ENCODE peak calls at places on chromosome 1, in seven cellular contexts. G is HCT116, S is GM12878, O is endothelial cell of umbilical vein, L is K562, V is H1, Q is HepG2. H is an unnamed sample.

GRCh38 chr1:64074767-64075166 is 128.7 kb upstream of the UBE2U start:
- DNase-seq in Q (no peak), S (no peak), O (no peak), G (no peak), L (no peak), V (no peak), H (no peak)

GRCh38 chr1:34057347-34057746 is 107.7 kb downstream of the CSMD2 start:
- DNase-seq in L (no peak), O (no peak), Q (no peak), S (no peak), G (no peak), V (peak), H (no peak)

GRCh38 chr1:33332357-33332789 is 11.5 kb upstream of the A3GALT2 start:
- DNase-seq in S (no peak), O (no peak), Q (no peak), G (no peak), V (no peak), L (no peak), H (no peak)

GRCh38 chr1:20409971-20410370 is 76.0 kb downstream of the CAMK2N1 start:
- DNase-seq in O (no peak), G (no peak), S (no peak), V (no peak), L (no peak), Q (no peak), H (no peak)

GRCh38 chr1:161817155-161817730 is 51.1 kb downstream of the ATF6 start:
- DNase-seq in O (no peak), Q (no peak), G (no peak), S (no peak), V (no peak), L (no peak), H (no peak)

GRCh38 chr1:161115132-161115711 is 2.6 kb downstream of the PFDN2 start:
- DNase-seq in Q (peak), L (no peak), V (no peak), S (no peak), O (peak), G (peak), H (no peak)

GRCh38 chr1:17909634-17910033 is 154.5 kb downstream of the ACTL8 start:
- DNase-seq in V (peak), S (no peak), Q (no peak), G (no peak), L (peak), O (no peak), H (no peak)

GRCh38 chr1:248844526-248844925 is 6.5 kb downstream of the ZNF672 start:
- DNase-seq in S (no peak), V (no peak), G (no peak), Q (no peak), O (no peak), L (no peak), H (no peak)

GRCh38 chr1:155976913-155977606 is 1.3 kb downstream of the ARHGEF2 start:
- DNase-seq in V (no peak), G (no peak), S (no peak), O (no peak), Q (no peak), L (no peak), H (no peak)

DNA sequence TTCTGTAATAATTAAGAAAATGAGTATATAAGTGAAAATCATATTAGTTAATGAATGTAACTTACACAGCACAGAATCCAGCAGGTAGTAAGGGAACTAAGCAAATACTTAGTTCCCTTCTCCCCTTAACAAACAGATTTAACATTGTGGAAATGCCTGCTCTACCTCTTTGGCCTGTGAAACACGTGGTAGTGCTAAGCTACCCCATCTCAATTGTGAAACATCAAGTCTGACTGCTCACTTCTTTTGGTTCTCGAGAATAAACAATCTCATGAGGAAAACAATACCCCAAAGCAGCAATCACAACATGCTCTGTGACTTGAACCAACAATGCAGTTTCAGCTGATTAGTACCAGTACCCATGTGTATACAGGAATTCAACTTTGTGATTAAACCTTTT is 4.7 kb downstream of the MYSM1 start:
- DNase-seq in S (no peak), G (no peak), V (no peak), Q (no peak), L (no peak), O (no peak), H (no peak)
- H3K9ac ChIP-seq in S (no peak), G (no peak), V (no peak), Q (no peak), L (no peak), O (no peak), H (no peak)

GRCh38 chr1:90850925-90851710 is 134.0 kb upstream of the BARHL2 start:
- DNase-seq in L (peak), Q (peak), V (peak), G (peak), S (no peak), O (peak), H (no peak)
- TF ChIP-seq EZH2 in L (no peak), Q (no peak), V (peak), G (no peak), S (no peak), O (peak), H (no peak)

DNA sequence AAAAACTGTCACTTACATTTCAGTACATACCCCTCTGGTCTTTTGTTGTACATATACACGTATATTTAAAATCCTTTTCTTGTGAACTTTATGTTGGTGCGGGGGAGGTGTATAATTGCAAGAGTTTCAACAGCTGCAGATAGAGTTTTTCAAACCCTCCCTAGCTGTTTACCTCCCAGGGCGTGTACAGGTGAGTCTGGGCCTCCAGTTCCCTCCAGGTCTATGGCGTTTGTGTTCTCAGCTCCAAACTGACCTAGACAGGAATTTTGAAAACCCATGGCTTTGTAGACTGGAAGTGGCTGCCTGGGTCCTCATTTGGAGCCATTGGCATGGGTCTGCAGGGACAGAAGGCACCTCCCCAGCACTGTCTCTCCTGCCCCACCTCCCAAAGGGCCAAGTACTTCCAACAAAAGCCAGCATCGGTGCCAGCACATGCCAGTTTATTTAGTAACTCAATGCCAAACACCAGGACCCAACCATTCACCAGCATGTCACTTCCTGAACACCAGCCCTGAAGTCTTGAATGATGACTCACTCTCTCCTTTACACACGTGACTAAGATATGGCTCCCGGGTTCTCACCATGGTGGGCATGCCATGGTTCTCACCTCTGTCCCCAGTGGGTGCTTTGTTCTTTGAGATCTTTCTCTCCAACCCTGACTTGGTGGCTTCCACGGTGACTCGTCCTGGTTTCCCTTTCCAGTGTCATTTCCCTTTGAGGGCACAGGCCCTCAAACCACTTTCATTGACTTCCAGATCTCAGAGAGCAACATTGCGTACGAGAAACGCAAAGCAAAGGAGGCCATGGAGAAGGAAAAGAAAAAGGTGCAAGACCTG is 57.3 kb upstream of the EFHD2 start:
- DNase-seq in V (no peak), G (peak), Q (peak), S (no peak), O (peak), L (peak), H (no peak)
- TF ChIP-seq POLR2AphosphoS5 in V (no peak), G (peak), Q (no peak), S (no peak), O (peak), L (no peak), H (no peak)

GRCh38 chr1:176820292-176821056 is 344.0 kb downstream of the ASTN1 start:
- DNase-seq in G (no peak), L (no peak), O (no peak), S (no peak), V (no peak), Q (no peak), H (no peak)
- H3K9ac ChIP-seq in G (no peak), L (no peak), O (no peak), S (no peak), V (no peak), Q (no peak), H (no peak)

DNA sequence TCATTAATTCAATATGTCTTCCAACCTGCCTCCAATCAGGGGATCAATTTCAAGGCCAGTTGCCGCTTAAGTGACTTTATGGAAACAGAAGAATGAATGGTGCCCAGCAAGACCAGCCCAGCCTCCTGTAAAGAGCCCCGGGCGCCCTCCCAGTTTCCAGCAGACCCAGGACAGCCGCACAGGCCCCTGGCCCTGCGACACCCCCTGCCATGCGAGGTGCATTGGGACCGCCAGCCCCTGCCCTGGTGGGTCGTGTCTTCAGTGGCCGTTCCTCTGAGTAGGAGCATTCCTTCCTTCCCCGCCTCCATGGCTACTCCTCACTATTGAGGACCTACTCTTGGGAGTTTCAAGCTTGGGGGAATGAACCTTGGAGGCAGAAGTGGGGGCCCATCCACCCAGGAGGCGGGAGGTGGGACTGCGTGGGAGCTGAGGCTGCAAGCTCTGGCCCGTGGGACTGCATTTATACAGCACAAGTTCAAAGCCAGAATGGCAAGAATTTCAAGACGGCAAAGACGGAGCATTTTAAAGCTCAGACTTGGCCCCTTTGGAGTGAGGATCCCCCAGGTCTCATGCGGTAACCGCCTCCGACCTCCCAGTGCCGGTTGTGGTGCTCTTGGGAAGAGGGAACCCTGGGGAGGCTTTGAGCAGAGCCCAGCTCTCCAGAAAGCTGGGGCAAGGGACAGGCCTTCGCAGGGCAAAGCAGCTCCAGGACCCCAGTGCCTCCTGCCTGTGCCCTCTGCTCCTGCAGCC is 73.1 kb upstream of the ACTRT2 start:
- DNase-seq in S (no peak), L (no peak), O (no peak), V (no peak), Q (no peak), G (no peak), H (no peak)
- TF ChIP-seq EZH2 in S (no peak), L (no peak), O (no peak), V (no peak), Q (no peak), G (no peak), H (no peak)

GRCh38 chr1:112440574-112440973 is 44.6 kb downstream of the CTTNBP2NL start:
- DNase-seq in Q (no peak), O (peak), G (no peak), L (no peak), V (no peak), S (no peak), H (no peak)

GRCh38 chr1:112436384-112437156 is 40.6 kb downstream of the CTTNBP2NL start:
- DNase-seq in G (no peak), L (no peak), Q (no peak), S (no peak), O (no peak), V (no peak), H (no peak)

GRCh38 chr1:112431038-112431437 is 35.0 kb downstream of the CTTNBP2NL start:
- DNase-seq in V (no peak), S (no peak), O (peak), G (no peak), L (no peak), Q (no peak), H (no peak)

GRCh38 chr1:112439592-112439991 is 43.6 kb downstream of the CTTNBP2NL start:
- DNase-seq in L (no peak), S (no peak), O (peak), Q (no peak), G (no peak), V (no peak), H (no peak)

DNA sequence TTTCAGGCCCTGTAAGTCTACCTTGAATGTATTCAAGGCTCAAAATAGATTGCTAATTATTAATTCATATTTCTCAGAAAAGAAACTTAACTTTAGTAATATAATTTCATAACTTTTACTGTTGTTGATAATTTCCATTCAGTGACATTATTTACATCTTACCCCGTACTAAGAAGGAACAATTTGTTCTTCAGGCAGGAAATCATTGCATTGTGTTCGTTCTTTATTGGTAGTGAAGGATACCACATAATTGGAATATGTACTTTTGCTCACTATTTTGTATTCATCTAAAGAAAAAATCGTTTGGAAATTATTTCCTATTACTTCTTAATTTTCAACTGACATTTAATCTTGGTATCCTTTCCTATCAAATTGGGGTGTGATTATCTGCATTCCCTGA is 39.4 kb downstream of the CTTNBP2NL start:
- DNase-seq in G (no peak), O (peak), S (no peak), Q (no peak), L (no peak), V (no peak), H (no peak)
- TF ChIP-seq POLR2AphosphoS5 in G (no peak), O (no peak), S (no peak), Q (no peak), L (no peak), V (no peak), H (no peak)

GRCh38 chr1:209010831-209011230 is 572.7 kb upstream of the CAMK1G start:
- DNase-seq in G (no peak), O (no peak), L (no peak), V (no peak), S (no peak), Q (no peak), H (no peak)
- H3K9ac ChIP-seq in G (no peak), O (no peak), L (no peak), V (no peak), S (no peak), Q (no peak), H (no peak)